ENCODE peak calls at places on chromosomes 7 and 10, in six cellular contexts. One of them, this sample, is unnamed.

GRCh38 chr10:48748573-48748972 is 63.9 kb downstream of the WDFY4 start:
- DNase-seq in brain microvascular endothelial cell: no peak
- DNase-seq in foreskin keratinocyte: no peak
- DNase-seq in cardiac fibroblast: no peak
- DNase-seq in choroid plexus epithelial cell: no peak
- DNase-seq in GM06990: peak; percentile 29
- DNase-seq in this sample: no peak

GRCh38 chr10:13998090-13998838 is 332.5 kb downstream of the FRMD4A start:
- DNase-seq in brain microvascular endothelial cell: no peak
- DNase-seq in foreskin keratinocyte: no peak
- DNase-seq in GM06990: no peak
- DNase-seq in choroid plexus epithelial cell: no peak
- DNase-seq in cardiac fibroblast: peak; percentile 89
- DNase-seq in this sample: no peak

GRCh38 chr10:113891476-113891875 is 37.0 kb downstream of the NHLRC2 start:
- DNase-seq in brain microvascular endothelial cell: no peak
- DNase-seq in choroid plexus epithelial cell: no peak
- DNase-seq in foreskin keratinocyte: no peak
- DNase-seq in GM06990: no peak
- DNase-seq in cardiac fibroblast: no peak
- DNase-seq in this sample: no peak

GRCh38 chr7:81534446-81534845 is 235.4 kb downstream of the HGF start:
- DNase-seq in cardiac fibroblast: no peak
- DNase-seq in GM06990: no peak
- DNase-seq in choroid plexus epithelial cell: no peak
- DNase-seq in brain microvascular endothelial cell: no peak
- DNase-seq in foreskin keratinocyte: no peak
- DNase-seq in this sample: no peak

GRCh38 chr10:1094112-1095057 is 38.2 kb downstream of the WDR37 start:
- DNase-seq in brain microvascular endothelial cell: no peak
- DNase-seq in foreskin keratinocyte: no peak
- DNase-seq in cardiac fibroblast: no peak
- DNase-seq in choroid plexus epithelial cell: no peak
- DNase-seq in GM06990: no peak
- DNase-seq in this sample: no peak

GRCh38 chr7:27723086-27723485 is 16.9 kb upstream of the TAX1BP1 start:
- DNase-seq in foreskin keratinocyte: no peak
- DNase-seq in choroid plexus epithelial cell: peak; percentile 13
- DNase-seq in cardiac fibroblast: peak; percentile 55
- DNase-seq in brain microvascular endothelial cell: no peak
- DNase-seq in GM06990: no peak
- DNase-seq in this sample: no peak

GRCh38 chr7:144982133-144982532 is 146.3 kb upstream of the TPK1 start:
- DNase-seq in choroid plexus epithelial cell: no peak
- DNase-seq in cardiac fibroblast: no peak
- DNase-seq in foreskin keratinocyte: no peak
- DNase-seq in GM06990: no peak
- DNase-seq in brain microvascular endothelial cell: no peak
- DNase-seq in this sample: no peak

GRCh38 chr7:37118029-37118428 is 330.6 kb downstream of the ELMO1 start:
- DNase-seq in brain microvascular endothelial cell: no peak
- DNase-seq in cardiac fibroblast: no peak
- DNase-seq in choroid plexus epithelial cell: no peak
- DNase-seq in GM06990: no peak
- DNase-seq in foreskin keratinocyte: no peak
- DNase-seq in this sample: no peak

GRCh38 chr7:30162622-30163124 is 27.9 kb downstream of the MTURN start:
- DNase-seq in foreskin keratinocyte: peak; percentile 67
- DNase-seq in brain microvascular endothelial cell: peak; percentile 73
- DNase-seq in cardiac fibroblast: peak; percentile 60
- DNase-seq in choroid plexus epithelial cell: peak; percentile 70
- DNase-seq in GM06990: no peak
- DNase-seq in this sample: peak; percentile 24

GRCh38 chr10:102559764-102560163 is 56.0 kb downstream of the SUFU start:
- DNase-seq in brain microvascular endothelial cell: no peak
- DNase-seq in choroid plexus epithelial cell: no peak
- DNase-seq in GM06990: no peak
- DNase-seq in cardiac fibroblast: no peak
- DNase-seq in foreskin keratinocyte: no peak
- DNase-seq in this sample: no peak

GRCh38 chr10:132152896-132153580 is 33.7 kb upstream of the DPYSL4 start:
- DNase-seq in foreskin keratinocyte: no peak
- DNase-seq in GM06990: no peak
- DNase-seq in choroid plexus epithelial cell: no peak
- DNase-seq in brain microvascular endothelial cell: no peak
- DNase-seq in cardiac fibroblast: no peak
- DNase-seq in this sample: no peak

GRCh38 chr7:1662767-1663166 is 7.3 kb upstream of the ELFN1 start:
- DNase-seq in foreskin keratinocyte: no peak
- DNase-seq in cardiac fibroblast: no peak
- DNase-seq in brain microvascular endothelial cell: no peak
- DNase-seq in choroid plexus epithelial cell: no peak
- DNase-seq in GM06990: no peak
- DNase-seq in this sample: no peak

GRCh38 chr7:30469303-30469702 is 9.3 kb downstream of the NOD1 start:
- DNase-seq in cardiac fibroblast: peak; percentile 100
- DNase-seq in choroid plexus epithelial cell: peak; percentile 99
- DNase-seq in foreskin keratinocyte: peak; percentile 96
- DNase-seq in GM06990: no peak
- DNase-seq in brain microvascular endothelial cell: peak; percentile 100
- DNase-seq in this sample: peak; percentile 98

GRCh38 chr7:36082910-36083309 is 70.1 kb upstream of the EEPD1 start:
- DNase-seq in brain microvascular endothelial cell: no peak
- DNase-seq in cardiac fibroblast: no peak
- DNase-seq in foreskin keratinocyte: no peak
- DNase-seq in choroid plexus epithelial cell: peak; percentile 20
- DNase-seq in GM06990: no peak
- DNase-seq in this sample: no peak

GRCh38 chr7:82599910-82600309 is 156.3 kb upstream of the CACNA2D1 start:
- DNase-seq in foreskin keratinocyte: no peak
- DNase-seq in choroid plexus epithelial cell: no peak
- DNase-seq in brain microvascular endothelial cell: no peak
- DNase-seq in GM06990: no peak
- DNase-seq in cardiac fibroblast: no peak
- DNase-seq in this sample: no peak

GRCh38 chr7:40986351-40986873 is 716.5 kb downstream of the INHBA start:
- DNase-seq in GM06990: no peak
- DNase-seq in brain microvascular endothelial cell: peak; percentile 89
- DNase-seq in cardiac fibroblast: peak; percentile 89
- DNase-seq in foreskin keratinocyte: no peak
- DNase-seq in choroid plexus epithelial cell: peak; percentile 95
- DNase-seq in this sample: peak; percentile 88

GRCh38 chr7:50226139-50226538 is 78.4 kb upstream of the IKZF1 start:
- DNase-seq in choroid plexus epithelial cell: no peak
- DNase-seq in GM06990: no peak
- DNase-seq in foreskin keratinocyte: no peak
- DNase-seq in brain microvascular endothelial cell: no peak
- DNase-seq in cardiac fibroblast: no peak
- DNase-seq in this sample: no peak

GRCh38 chr7:4730276-4730675 is 45.1 kb upstream of the AP5Z1 start:
- DNase-seq in brain microvascular endothelial cell: no peak
- DNase-seq in GM06990: no peak
- DNase-seq in foreskin keratinocyte: no peak
- DNase-seq in choroid plexus epithelial cell: no peak
- DNase-seq in cardiac fibroblast: no peak
- DNase-seq in this sample: no peak

GRCh38 chr7:42932861-42933591 is 850 bp downstream of the MRPL32 start:
- DNase-seq in cardiac fibroblast: peak; percentile 77
- DNase-seq in choroid plexus epithelial cell: peak; percentile 42
- DNase-seq in brain microvascular endothelial cell: no peak
- DNase-seq in foreskin keratinocyte: no peak
- DNase-seq in GM06990: no peak
- DNase-seq in this sample: no peak

GRCh38 chr10:103333934-103334520 is 16.9 kb downstream of the PCGF6 start:
- DNase-seq in cardiac fibroblast: peak; percentile 45
- DNase-seq in choroid plexus epithelial cell: peak; percentile 44
- DNase-seq in brain microvascular endothelial cell: no peak
- DNase-seq in GM06990: no peak
- DNase-seq in foreskin keratinocyte: no peak
- DNase-seq in this sample: no peak

GRCh38 chr10:22271786-22272185 is 44.4 kb upstream of the COMMD3 start:
- DNase-seq in foreskin keratinocyte: no peak
- DNase-seq in choroid plexus epithelial cell: no peak
- DNase-seq in GM06990: no peak
- DNase-seq in cardiac fibroblast: no peak
- DNase-seq in brain microvascular endothelial cell: no peak
- DNase-seq in this sample: no peak

GRCh38 chr10:108848016-108848415 is 1075.3 kb downstream of the XPNPEP1 start:
- DNase-seq in foreskin keratinocyte: no peak
- DNase-seq in GM06990: no peak
- DNase-seq in brain microvascular endothelial cell: no peak
- DNase-seq in cardiac fibroblast: no peak
- DNase-seq in choroid plexus epithelial cell: no peak
- DNase-seq in this sample: no peak

GRCh38 chr10:29563420-29564035 is 71.2 kb downstream of the SVIL start:
- DNase-seq in GM06990: no peak
- DNase-seq in choroid plexus epithelial cell: no peak
- DNase-seq in brain microvascular endothelial cell: no peak
- DNase-seq in foreskin keratinocyte: no peak
- DNase-seq in cardiac fibroblast: no peak
- DNase-seq in this sample: no peak

GRCh38 chr10:132113766-132114365 is 48.1 kb downstream of the JAKMIP3 start:
- DNase-seq in foreskin keratinocyte: no peak
- DNase-seq in cardiac fibroblast: no peak
- DNase-seq in brain microvascular endothelial cell: no peak
- DNase-seq in GM06990: no peak
- DNase-seq in choroid plexus epithelial cell: no peak
- DNase-seq in this sample: no peak

GRCh38 chr7:40469481-40469880 is 334.7 kb downstream of the SUGCT start:
- DNase-seq in choroid plexus epithelial cell: peak; percentile 86
- DNase-seq in brain microvascular endothelial cell: peak; percentile 84
- DNase-seq in GM06990: no peak
- DNase-seq in foreskin keratinocyte: peak; percentile 12
- DNase-seq in cardiac fibroblast: peak; percentile 61
- DNase-seq in this sample: no peak

GRCh38 chr10:61784354-61785131 is 117.0 kb upstream of the ARID5B start:
- DNase-seq in cardiac fibroblast: no peak
- DNase-seq in foreskin keratinocyte: no peak
- DNase-seq in choroid plexus epithelial cell: no peak
- DNase-seq in brain microvascular endothelial cell: no peak
- DNase-seq in GM06990: no peak
- DNase-seq in this sample: no peak

GRCh38 chr7:150668472-150668911 is 17.0 kb upstream of the GIMAP2 start:
- DNase-seq in brain microvascular endothelial cell: no peak
- DNase-seq in foreskin keratinocyte: no peak
- DNase-seq in cardiac fibroblast: no peak
- DNase-seq in choroid plexus epithelial cell: no peak
- DNase-seq in GM06990: peak; percentile 84
- DNase-seq in this sample: no peak
- TF ChIP-seq CTCF in brain microvascular endothelial cell: no peak
- TF ChIP-seq CTCF in foreskin keratinocyte: no peak
- TF ChIP-seq CTCF in cardiac fibroblast: no peak
- TF ChIP-seq CTCF in choroid plexus epithelial cell: no peak
- TF ChIP-seq CTCF in GM06990: no peak
- TF ChIP-seq CTCF in this sample: no peak

DNA sequence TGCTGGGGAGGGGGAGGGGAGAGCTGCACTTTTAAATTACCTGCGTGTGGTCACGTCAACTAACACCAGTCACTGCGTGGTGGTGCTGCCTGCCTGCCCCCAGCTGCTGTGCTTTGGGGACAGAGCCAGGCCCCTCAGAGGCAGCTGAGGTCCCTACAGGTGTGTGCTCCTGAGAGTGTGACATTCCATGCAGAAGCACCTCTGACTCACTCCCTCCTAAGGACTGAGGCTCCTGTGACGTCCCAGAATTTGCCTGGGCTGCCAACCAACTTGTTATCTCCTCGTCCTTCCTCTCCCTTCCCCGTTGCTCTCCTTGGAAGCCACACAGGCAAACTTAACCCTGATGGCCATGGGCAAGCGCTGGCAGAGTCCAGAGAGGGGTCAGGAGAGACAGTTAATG is 563.0 kb downstream of the PARD3 start:
- DNase-seq in foreskin keratinocyte: no peak
- DNase-seq in brain microvascular endothelial cell: no peak
- DNase-seq in cardiac fibroblast: peak; percentile 31
- DNase-seq in choroid plexus epithelial cell: no peak
- DNase-seq in GM06990: no peak
- DNase-seq in this sample: no peak
- TF ChIP-seq CTCF in foreskin keratinocyte: no peak
- TF ChIP-seq CTCF in brain microvascular endothelial cell: no peak
- TF ChIP-seq CTCF in cardiac fibroblast: no peak
- TF ChIP-seq CTCF in choroid plexus epithelial cell: no peak
- TF ChIP-seq CTCF in GM06990: no peak
- TF ChIP-seq CTCF in this sample: no peak

DNA sequence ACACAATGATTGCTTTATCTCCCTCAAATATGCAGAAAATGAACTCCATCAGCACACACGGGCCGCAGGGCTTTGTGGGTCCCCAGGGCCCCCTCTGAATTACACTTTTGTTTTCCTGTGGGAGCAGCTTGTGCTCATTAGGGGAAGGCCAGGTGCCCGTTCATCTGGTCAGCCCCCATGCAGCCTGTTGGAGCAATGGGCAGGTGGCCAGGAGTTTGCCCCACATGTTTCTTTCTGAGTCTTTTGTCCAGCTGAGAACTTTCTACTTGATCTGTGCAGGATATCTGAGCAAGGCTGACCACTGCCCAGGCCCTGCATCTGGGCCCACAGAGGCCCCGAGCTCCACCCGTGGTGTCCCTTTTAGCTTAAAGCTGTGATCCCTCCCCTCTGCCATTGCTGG is 105.3 kb upstream of the FAM20C start:
- DNase-seq in GM06990: no peak
- DNase-seq in cardiac fibroblast: no peak
- DNase-seq in brain microvascular endothelial cell: no peak
- DNase-seq in foreskin keratinocyte: no peak
- DNase-seq in choroid plexus epithelial cell: no peak
- DNase-seq in this sample: no peak
- TF ChIP-seq CTCF in GM06990: no peak
- TF ChIP-seq CTCF in cardiac fibroblast: no peak
- TF ChIP-seq CTCF in brain microvascular endothelial cell: no peak
- TF ChIP-seq CTCF in foreskin keratinocyte: no peak
- TF ChIP-seq CTCF in choroid plexus epithelial cell: no peak
- TF ChIP-seq CTCF in this sample: no peak

DNA sequence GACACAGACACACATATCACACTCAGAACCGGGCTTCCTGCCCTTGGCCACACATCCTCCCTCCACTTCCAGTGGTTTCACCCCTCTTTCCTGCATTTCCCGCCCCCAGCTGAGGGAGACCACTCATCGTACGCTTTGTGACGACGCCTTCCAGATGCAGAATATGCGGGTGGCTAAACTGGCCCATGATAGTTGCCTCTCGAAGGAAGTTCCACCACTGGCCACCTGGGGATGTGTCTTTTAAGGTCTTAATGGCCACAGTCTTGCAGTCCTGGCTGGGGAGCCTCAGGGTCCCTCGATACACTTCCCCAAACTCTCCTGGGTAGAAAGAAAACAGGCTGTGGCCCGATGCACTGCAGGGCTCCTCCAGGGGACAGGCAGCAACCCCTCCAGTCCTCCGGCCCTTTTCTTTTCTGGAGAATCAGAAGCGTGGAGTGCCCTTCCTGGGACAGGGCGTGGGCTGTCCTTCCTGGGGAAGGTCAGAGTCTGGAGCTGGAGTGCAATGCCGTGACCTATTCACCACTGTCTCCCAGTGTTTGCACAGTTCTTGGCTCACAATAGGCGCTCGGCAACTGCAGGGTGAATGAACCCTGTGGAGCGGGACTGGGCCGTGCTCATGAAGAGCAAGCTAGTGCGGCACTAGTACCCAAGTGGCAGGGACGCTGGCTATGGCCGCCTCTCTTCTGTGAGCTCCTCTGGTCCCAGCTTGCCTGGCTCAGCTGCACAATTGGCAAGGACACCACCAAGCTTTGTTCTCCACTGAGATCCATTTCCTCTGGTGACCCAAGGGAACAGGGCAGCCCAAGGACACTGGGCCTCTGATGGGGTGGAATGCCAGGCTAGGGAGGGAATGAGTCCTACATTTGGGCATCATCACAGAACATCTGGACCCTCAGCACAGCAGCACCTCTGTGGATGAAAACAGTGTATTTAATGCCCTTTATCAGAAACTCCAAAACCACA is 13.2 kb downstream of the EPHA1 start:
- DNase-seq in GM06990: no peak
- DNase-seq in cardiac fibroblast: no peak
- DNase-seq in foreskin keratinocyte: no peak
- DNase-seq in choroid plexus epithelial cell: no peak
- DNase-seq in brain microvascular endothelial cell: no peak
- DNase-seq in this sample: no peak
- TF ChIP-seq CTCF in GM06990: no peak
- TF ChIP-seq CTCF in cardiac fibroblast: peak; percentile 36
- TF ChIP-seq CTCF in foreskin keratinocyte: no peak
- TF ChIP-seq CTCF in choroid plexus epithelial cell: peak; percentile 46
- TF ChIP-seq CTCF in brain microvascular endothelial cell: peak; percentile 57
- TF ChIP-seq CTCF in this sample: peak; percentile 3